ENCODE peak calls at places on chromosome 15, in nine cellular contexts. One of them, this sample, is unnamed.

GRCh38 chr15:73891328-73891975 is 18.1 kb downstream of the TBC1D21 start:
- DNase-seq in T-helper 1 cell: no peak
- DNase-seq in endothelial cell: no peak
- DNase-seq in kidney tubule cell: no peak
- DNase-seq in T47D: no peak
- DNase-seq in HFFc6: no peak
- DNase-seq in stimulated activated CD4-positive, alpha-beta T cell treated with anti-CD3 and anti-CD28 coated beads, Interleukin-12 subunit alpha, Interleukin-12 subunit beta, amount 100 ng/mL, for 4 hours: no peak
- DNase-seq in neural crest cell: no peak
- DNase-seq in OCI-LY7: no peak
- DNase-seq in this sample: no peak

GRCh38 chr15:32918481-32919026 is 200.8 kb downstream of the GREM1 start:
- DNase-seq in HFFc6: no peak
- DNase-seq in OCI-LY7: no peak
- DNase-seq in T-helper 1 cell: no peak
- DNase-seq in stimulated activated CD4-positive, alpha-beta T cell treated with anti-CD3 and anti-CD28 coated beads, Interleukin-12 subunit alpha, Interleukin-12 subunit beta, amount 100 ng/mL, for 4 hours: no peak
- DNase-seq in kidney tubule cell: no peak
- DNase-seq in T47D: no peak
- DNase-seq in endothelial cell: no peak
- DNase-seq in neural crest cell: no peak
- DNase-seq in this sample: no peak

GRCh38 chr15:29090617-29091466 is 178.8 kb downstream of the NSMCE3 start:
- DNase-seq in HFFc6: no peak
- DNase-seq in OCI-LY7: peak
- DNase-seq in T47D: no peak
- DNase-seq in neural crest cell: peak
- DNase-seq in kidney tubule cell: peak
- DNase-seq in stimulated activated CD4-positive, alpha-beta T cell treated with anti-CD3 and anti-CD28 coated beads, Interleukin-12 subunit alpha, Interleukin-12 subunit beta, amount 100 ng/mL, for 4 hours: peak
- DNase-seq in T-helper 1 cell: peak
- DNase-seq in endothelial cell: peak
- DNase-seq in this sample: no peak

GRCh38 chr15:38186505-38186904 is 66.1 kb upstream of the SPRED1 start:
- DNase-seq in T-helper 1 cell: no peak
- DNase-seq in endothelial cell: no peak
- DNase-seq in OCI-LY7: no peak
- DNase-seq in neural crest cell: no peak
- DNase-seq in HFFc6: no peak
- DNase-seq in stimulated activated CD4-positive, alpha-beta T cell treated with anti-CD3 and anti-CD28 coated beads, Interleukin-12 subunit alpha, Interleukin-12 subunit beta, amount 100 ng/mL, for 4 hours: no peak
- DNase-seq in kidney tubule cell: no peak
- DNase-seq in T47D: no peak
- DNase-seq in this sample: no peak

GRCh38 chr15:90982135-90982534 is 12.2 kb downstream of the PRC1 start:
- DNase-seq in endothelial cell: no peak
- DNase-seq in kidney tubule cell: no peak
- DNase-seq in OCI-LY7: no peak
- DNase-seq in T47D: no peak
- DNase-seq in neural crest cell: no peak
- DNase-seq in T-helper 1 cell: peak
- DNase-seq in stimulated activated CD4-positive, alpha-beta T cell treated with anti-CD3 and anti-CD28 coated beads, Interleukin-12 subunit alpha, Interleukin-12 subunit beta, amount 100 ng/mL, for 4 hours: no peak
- DNase-seq in HFFc6: peak
- DNase-seq in this sample: no peak

GRCh38 chr15:63462053-63462452 is 42.3 kb upstream of the USP3 start:
- DNase-seq in kidney tubule cell: peak
- DNase-seq in T-helper 1 cell: no peak
- DNase-seq in stimulated activated CD4-positive, alpha-beta T cell treated with anti-CD3 and anti-CD28 coated beads, Interleukin-12 subunit alpha, Interleukin-12 subunit beta, amount 100 ng/mL, for 4 hours: no peak
- DNase-seq in endothelial cell: no peak
- DNase-seq in T47D: no peak
- DNase-seq in neural crest cell: no peak
- DNase-seq in HFFc6: peak
- DNase-seq in OCI-LY7: no peak
- DNase-seq in this sample: no peak

GRCh38 chr15:65816441-65816840 is 24.3 kb upstream of the DENND4A start:
- DNase-seq in stimulated activated CD4-positive, alpha-beta T cell treated with anti-CD3 and anti-CD28 coated beads, Interleukin-12 subunit alpha, Interleukin-12 subunit beta, amount 100 ng/mL, for 4 hours: no peak
- DNase-seq in HFFc6: no peak
- DNase-seq in endothelial cell: no peak
- DNase-seq in OCI-LY7: no peak
- DNase-seq in T47D: no peak
- DNase-seq in neural crest cell: no peak
- DNase-seq in T-helper 1 cell: no peak
- DNase-seq in kidney tubule cell: no peak
- DNase-seq in this sample: no peak

GRCh38 chr15:75230524-75231371 is 27.4 kb upstream of the GOLGA6C start:
- DNase-seq in neural crest cell: peak
- DNase-seq in kidney tubule cell: no peak
- DNase-seq in T-helper 1 cell: no peak
- DNase-seq in T47D: no peak
- DNase-seq in stimulated activated CD4-positive, alpha-beta T cell treated with anti-CD3 and anti-CD28 coated beads, Interleukin-12 subunit alpha, Interleukin-12 subunit beta, amount 100 ng/mL, for 4 hours: no peak
- DNase-seq in HFFc6: no peak
- DNase-seq in OCI-LY7: no peak
- DNase-seq in endothelial cell: peak
- DNase-seq in this sample: no peak

GRCh38 chr15:90087454-90088154 is 14.7 kb downstream of the IDH2 start:
- DNase-seq in OCI-LY7: peak
- DNase-seq in stimulated activated CD4-positive, alpha-beta T cell treated with anti-CD3 and anti-CD28 coated beads, Interleukin-12 subunit alpha, Interleukin-12 subunit beta, amount 100 ng/mL, for 4 hours: no peak
- DNase-seq in HFFc6: peak
- DNase-seq in kidney tubule cell: peak
- DNase-seq in T-helper 1 cell: peak
- DNase-seq in endothelial cell: peak
- DNase-seq in neural crest cell: no peak
- DNase-seq in T47D: no peak
- DNase-seq in this sample: no peak

GRCh38 chr15:43769584-43770228 is 7.1 kb downstream of the ELL3 start:
- DNase-seq in kidney tubule cell: peak
- DNase-seq in HFFc6: peak
- DNase-seq in stimulated activated CD4-positive, alpha-beta T cell treated with anti-CD3 and anti-CD28 coated beads, Interleukin-12 subunit alpha, Interleukin-12 subunit beta, amount 100 ng/mL, for 4 hours: peak
- DNase-seq in T-helper 1 cell: peak
- DNase-seq in endothelial cell: peak
- DNase-seq in neural crest cell: peak
- DNase-seq in OCI-LY7: peak
- DNase-seq in T47D: no peak
- DNase-seq in this sample: peak

GRCh38 chr15:68304611-68305337 is 27.2 kb downstream of the FEM1B start:
- DNase-seq in kidney tubule cell: no peak
- DNase-seq in endothelial cell: no peak
- DNase-seq in T47D: no peak
- DNase-seq in neural crest cell: no peak
- DNase-seq in HFFc6: no peak
- DNase-seq in stimulated activated CD4-positive, alpha-beta T cell treated with anti-CD3 and anti-CD28 coated beads, Interleukin-12 subunit alpha, Interleukin-12 subunit beta, amount 100 ng/mL, for 4 hours: no peak
- DNase-seq in OCI-LY7: no peak
- DNase-seq in T-helper 1 cell: no peak
- DNase-seq in this sample: no peak

GRCh38 chr15:98580577-98580976 is 67.8 kb upstream of the IGF1R start:
- DNase-seq in kidney tubule cell: no peak
- DNase-seq in T47D: no peak
- DNase-seq in OCI-LY7: no peak
- DNase-seq in neural crest cell: no peak
- DNase-seq in endothelial cell: no peak
- DNase-seq in stimulated activated CD4-positive, alpha-beta T cell treated with anti-CD3 and anti-CD28 coated beads, Interleukin-12 subunit alpha, Interleukin-12 subunit beta, amount 100 ng/mL, for 4 hours: no peak
- DNase-seq in HFFc6: no peak
- DNase-seq in T-helper 1 cell: no peak
- DNase-seq in this sample: no peak

GRCh38 chr15:78209646-78210348 is 24.6 kb downstream of the ACSBG1 start:
- DNase-seq in stimulated activated CD4-positive, alpha-beta T cell treated with anti-CD3 and anti-CD28 coated beads, Interleukin-12 subunit alpha, Interleukin-12 subunit beta, amount 100 ng/mL, for 4 hours: no peak
- DNase-seq in OCI-LY7: no peak
- DNase-seq in neural crest cell: no peak
- DNase-seq in T-helper 1 cell: no peak
- DNase-seq in endothelial cell: no peak
- DNase-seq in T47D: no peak
- DNase-seq in kidney tubule cell: no peak
- DNase-seq in HFFc6: no peak
- DNase-seq in this sample: no peak

GRCh38 chr15:101045236-101045646 is 126.1 kb downstream of the LRRK1 start:
- DNase-seq in T-helper 1 cell: no peak
- DNase-seq in neural crest cell: no peak
- DNase-seq in OCI-LY7: no peak
- DNase-seq in endothelial cell: peak
- DNase-seq in kidney tubule cell: no peak
- DNase-seq in HFFc6: no peak
- DNase-seq in stimulated activated CD4-positive, alpha-beta T cell treated with anti-CD3 and anti-CD28 coated beads, Interleukin-12 subunit alpha, Interleukin-12 subunit beta, amount 100 ng/mL, for 4 hours: no peak
- DNase-seq in T47D: no peak
- DNase-seq in this sample: peak

GRCh38 chr15:94671845-94672524 is 440.6 kb downstream of the MCTP2 start:
- DNase-seq in endothelial cell: peak
- DNase-seq in kidney tubule cell: no peak
- DNase-seq in neural crest cell: peak
- DNase-seq in HFFc6: no peak
- DNase-seq in T-helper 1 cell: no peak
- DNase-seq in stimulated activated CD4-positive, alpha-beta T cell treated with anti-CD3 and anti-CD28 coated beads, Interleukin-12 subunit alpha, Interleukin-12 subunit beta, amount 100 ng/mL, for 4 hours: no peak
- DNase-seq in T47D: no peak
- DNase-seq in OCI-LY7: no peak
- DNase-seq in this sample: peak